ENCODE peak calls at places on chromosomes 16 and 17, in four cellular contexts. A is mesendoderm, D is neuronal stem cell, R is H1. Z is an unnamed sample.

GRCh38 chr16:10039220-10040096 is 142.8 kb downstream of the GRIN2A start:
- DNase-seq in R (peak), D (peak), A (peak), Z (peak)

GRCh38 chr17:18122991-18123753 is 14.6 kb downstream of the MYO15A start:
- DNase-seq in R (no peak), D (no peak), A (no peak), Z (no peak)

GRCh38 chr17:72666519-72666874 is 426.0 kb downstream of the SLC39A11 start:
- DNase-seq in R (no peak), A (no peak), D (no peak), Z (no peak)

GRCh38 chr17:83106036-83106577 is 26.7 kb downstream of the METRNL start:
- DNase-seq in R (no peak), A (no peak), D (no peak), Z (no peak)

GRCh38 chr17:62826956-62827355 is 18.8 kb upstream of the MARCHF10 start:
- DNase-seq in A (no peak), D (no peak), R (no peak), Z (no peak)

GRCh38 chr16:2282866-2283555 is 15.1 kb upstream of the RNPS1 start:
- DNase-seq in A (no peak), R (no peak), D (no peak), Z (no peak)

GRCh38 chr16:56604966-56605365 is 3.4 kb upstream of the MT2A start:
- DNase-seq in D (no peak), R (no peak), A (no peak), Z (no peak)

GRCh38 chr17:52048503-52048902 is 110.0 kb downstream of the CA10 start:
- DNase-seq in A (peak), R (no peak), D (no peak), Z (no peak)

GRCh38 chr16:76441886-76442285 is 164.7 kb downstream of the CNTNAP4 start:
- DNase-seq in A (peak), D (peak), R (no peak), Z (no peak)

GRCh38 chr16:71915350-71915749 is 20.0 kb downstream of the IST1 start:
- DNase-seq in A (no peak), R (no peak), D (no peak), Z (no peak)

GRCh38 chr17:66777689-66778225 is 57.2 kb upstream of the CACNG5 start:
- DNase-seq in D (no peak), A (peak), R (peak), Z (peak)

GRCh38 chr17:30091771-30092170 is 24.8 kb upstream of the NSRP1 start:
- DNase-seq in R (no peak), D (no peak), A (no peak), Z (peak)

GRCh38 chr17:3008336-3009279 is 54.8 kb downstream of the OR1D5 start:
- DNase-seq in D (no peak), R (no peak), A (no peak), Z (no peak)

GRCh38 chr16:83838151-83838550 is 30.4 kb downstream of the HSBP1 start:
- DNase-seq in A (no peak), D (no peak), R (no peak), Z (no peak)

GRCh38 chr16:8887952-8888560 is 5.9 kb downstream of the LITAFD start:
- DNase-seq in D (no peak), R (no peak), A (no peak), Z (peak)

GRCh38 chr16:1420111-1420539 is 422 bp downstream of the UQCC4 start:
- DNase-seq in R (no peak), D (no peak), A (no peak), Z (peak)

GRCh38 chr17:7655541-7655840 is 4.8 kb downstream of the ATP1B2 start:
- DNase-seq in A (no peak), R (no peak), D (no peak), Z (no peak)

GRCh38 chr16:31092330-31092729 is 2.3 kb downstream of the VKORC1 start:
- DNase-seq in A (no peak), D (no peak), R (no peak), Z (no peak)

GRCh38 chr16:67667817-67668494 is 1.3 kb downstream of the C16orf86 start:
- DNase-seq in R (peak), A (peak), D (peak), Z (peak)

GRCh38 chr17:42675984-42676423 is 790 bp downstream of the PLEKHH3 start:
- DNase-seq in D (no peak), R (no peak), A (peak), Z (peak)

GRCh38 chr17:75194879-75195278 is 10.6 kb upstream of the NUP85 start:
- DNase-seq in D (no peak), A (no peak), R (no peak), Z (no peak)

DNA sequence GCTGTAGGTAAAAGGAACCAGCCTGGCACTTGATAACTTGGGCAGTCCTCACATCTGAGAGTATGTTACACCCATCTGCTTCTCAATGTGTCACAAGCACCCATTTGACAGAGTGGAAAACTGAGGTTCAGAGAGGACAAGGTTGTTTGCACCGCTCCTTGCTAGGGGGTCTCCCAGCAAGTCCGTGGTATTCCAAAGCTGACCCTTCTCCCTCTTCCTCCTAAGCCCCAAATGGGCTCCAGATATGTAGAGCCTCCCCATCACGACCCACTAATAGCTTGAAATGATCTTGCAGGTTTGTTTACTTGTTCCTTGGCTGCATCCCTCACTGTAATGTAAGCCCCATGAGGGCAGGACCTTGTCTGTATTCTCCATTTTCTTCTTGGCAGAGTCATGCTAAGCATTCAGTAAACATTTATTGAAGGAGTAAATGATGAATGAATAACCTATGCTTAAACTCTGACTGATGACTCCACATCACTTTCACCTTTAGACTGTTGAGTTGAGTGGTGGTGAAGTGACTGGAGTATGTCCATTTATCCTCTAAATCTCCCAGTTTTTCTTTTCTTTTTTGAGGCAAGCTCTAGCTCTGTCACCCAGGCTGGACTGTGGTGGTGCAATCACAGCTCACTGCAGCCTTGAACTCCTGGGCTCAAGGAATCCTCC is 26.3 kb downstream of the HNF1B start:
- DNase-seq in A (no peak), R (no peak), D (no peak), Z (no peak)
- H2BK15ac ChIP-seq in A (no peak), R (no peak), D (no peak), Z (no peak)

GRCh38 chr16:65394306-65394705 is 272.4 kb upstream of the CDH11 start:
- DNase-seq in R (no peak), D (no peak), A (no peak), Z (no peak)

GRCh38 chr16:65384441-65384840 is 262.6 kb upstream of the CDH11 start:
- DNase-seq in R (no peak), D (no peak), A (peak), Z (peak)

GRCh38 chr16:65386707-65387106 is 264.8 kb upstream of the CDH11 start:
- DNase-seq in R (no peak), D (no peak), A (no peak), Z (no peak)

GRCh38 chr16:65392831-65393565 is 271.1 kb upstream of the CDH11 start:
- DNase-seq in R (no peak), D (no peak), A (no peak), Z (peak)

DNA sequence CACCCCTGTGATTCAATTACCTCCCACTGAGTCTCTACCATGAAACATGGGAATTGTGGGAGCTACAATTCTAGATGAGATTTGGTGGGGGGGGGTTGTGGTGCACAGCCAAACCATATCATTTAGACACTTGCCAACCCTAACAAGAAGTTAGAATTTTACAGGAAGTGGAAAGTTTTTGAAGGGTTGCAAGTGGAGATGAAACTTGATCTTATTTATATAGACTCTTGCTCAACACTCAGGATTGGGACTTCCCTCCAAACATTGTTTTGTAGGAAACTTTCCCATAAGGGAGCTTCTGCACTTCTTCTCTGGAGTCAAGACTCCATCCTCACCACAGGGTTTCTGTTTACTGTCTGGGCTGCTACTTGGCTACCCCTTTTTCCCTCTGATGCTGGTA is 266.7 kb upstream of the CDH11 start:
- DNase-seq in D (no peak), A (no peak), R (no peak), Z (peak)
- H2BK5ac ChIP-seq in D (no peak), A (no peak), R (no peak), Z (no peak)

DNA sequence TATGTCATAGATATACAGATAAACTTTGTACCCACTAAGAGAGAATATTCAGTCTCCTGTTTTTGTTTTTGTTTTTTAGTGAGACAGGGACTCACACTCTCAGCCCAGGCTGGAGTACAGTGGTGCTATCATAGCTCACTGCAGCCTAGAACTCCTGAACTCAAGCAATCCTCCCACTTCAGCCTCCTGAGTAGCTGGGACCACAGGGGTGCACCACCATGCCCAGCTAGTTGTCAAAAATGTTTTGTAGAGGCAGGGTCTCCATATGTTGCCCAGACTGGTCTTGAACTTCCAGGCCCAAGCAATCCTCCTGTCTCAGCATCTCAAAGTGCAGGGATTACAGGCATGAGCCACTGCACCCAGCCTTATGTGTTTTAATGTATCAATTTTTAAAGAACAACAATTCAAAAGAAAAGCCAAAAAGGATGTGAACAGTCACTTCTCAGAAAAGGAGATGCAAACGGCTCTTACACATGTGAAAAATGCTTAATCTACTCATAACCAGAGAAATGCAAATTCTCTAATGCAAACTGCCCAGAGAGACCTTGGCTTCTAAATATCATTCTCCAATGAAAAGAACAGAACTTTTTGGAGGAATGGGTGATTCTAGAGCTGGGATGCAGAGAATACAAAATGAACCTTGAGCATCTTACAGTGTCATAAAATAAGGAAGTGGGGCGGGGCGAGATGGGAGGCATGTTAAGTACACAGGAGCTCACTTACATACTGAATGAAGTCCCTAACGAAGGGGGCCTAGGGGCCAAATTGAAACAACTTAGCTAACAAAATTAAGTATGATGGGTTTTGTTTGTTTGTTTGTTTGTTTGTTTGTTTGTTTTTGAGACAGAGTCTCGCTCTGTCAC is 7.3 kb upstream of the CMTM3 start:
- DNase-seq in R (no peak), A (no peak), D (no peak), Z (no peak)
- H3K9ac ChIP-seq in R (no peak), A (no peak), D (no peak), Z (no peak)

DNA sequence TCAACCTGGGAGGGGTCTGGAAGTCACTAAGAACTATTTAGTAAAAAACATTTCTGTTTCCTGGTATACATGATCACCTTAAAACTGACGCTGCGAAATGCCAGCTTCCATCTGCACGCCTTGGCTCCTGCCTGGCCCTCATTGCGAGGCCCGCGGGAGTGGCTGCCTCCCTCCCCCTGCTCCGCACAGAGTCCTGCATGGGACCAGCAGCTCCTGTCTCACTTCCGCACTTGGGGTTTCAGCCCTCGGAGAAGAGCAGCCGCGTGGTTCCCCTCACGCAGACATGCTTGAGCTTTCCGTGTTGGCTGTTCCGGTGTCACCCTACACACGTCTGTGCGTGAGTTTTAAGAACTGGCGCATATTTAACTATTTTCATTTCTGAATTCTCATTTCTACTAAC is 18.4 kb downstream of the MTHFSD start:
- DNase-seq in R (no peak), A (no peak), D (no peak), Z (no peak)
- H2BK15ac ChIP-seq in R (no peak), A (no peak), D (no peak), Z (no peak)

Z was measured in mesenchymal stem cell.